ENCODE peak calls at places on chromosomes 6 and 20, in eight cellular contexts. R is anterior cingulate cortex; C is pons; Z is activated T-cell treated with anti-CD3 and anti-CD28 coated beads, Interleukin-2, amount 50 U/mL, for 72 hours; V is A673; G is T-helper 2 cell; I is right atrium auricular region; E is iris pigment epithelial cell. W is an unnamed sample.

GRCh38 chr20:54624701-54625472 is 149.5 kb downstream of the DOK5 start:
- DNase-seq in R (no peak), C (peak; percentile 98), Z (no peak), V (peak; percentile 55), G (no peak), I (no peak), E (no peak), W (peak; percentile 22)

GRCh38 chr6:27770724-27771123 is 141.5 kb downstream of the OR2B2 start:
- DNase-seq in R (no peak), C (no peak), Z (no peak), V (no peak), G (no peak), I (no peak), E (no peak), W (no peak)

GRCh38 chr6:106692112-106692822 is 62.9 kb downstream of the QRSL1 start:
- DNase-seq in R (no peak), C (peak; percentile 22), Z (no peak), V (peak; percentile 51), G (no peak), I (no peak), E (peak; percentile 30), W (no peak)

GRCh38 chr6:133707456-133707855 is 181.5 kb upstream of the TCF21 start:
- DNase-seq in R (no peak), C (peak; percentile 8), Z (peak; percentile 3), V (peak; percentile 14), G (no peak), I (no peak), E (peak; percentile 98), W (peak; percentile 98)

GRCh38 chr6:119493980-119494379 is 144.4 kb upstream of the MAN1A1 start:
- DNase-seq in R (no peak), C (no peak), Z (no peak), V (no peak), G (no peak), I (no peak), E (no peak), W (no peak)

GRCh38 chr6:37024665-37025337 is 19.3 kb downstream of the FGD2 start:
- DNase-seq in R (no peak), C (no peak), Z (peak; percentile 74), V (peak; percentile 27), G (no peak), I (no peak), E (no peak), W (no peak)

GRCh38 chr20:64168381-64169088 is 4.3 kb downstream of the MYT1 start:
- DNase-seq in R (no peak), C (no peak), Z (no peak), V (no peak), G (no peak), I (no peak), E (no peak), W (peak; percentile 93)

GRCh38 chr6:90479603-90479926 is 107.3 kb downstream of the MAP3K7 start:
- DNase-seq in R (no peak), C (no peak), Z (no peak), V (no peak), G (no peak), I (no peak), E (no peak), W (no peak)

GRCh38 chr20:7161690-7162089 is 394.2 kb downstream of the BMP2 start:
- DNase-seq in R (no peak), C (peak; percentile 3), Z (no peak), V (peak; percentile 2), G (no peak), I (no peak), E (peak; percentile 43), W (peak; percentile 1)

GRCh38 chr6:108565893-108566292 is 5.2 kb downstream of the FOXO3 start:
- DNase-seq in R (no peak), C (peak; percentile 84), Z (no peak), V (no peak), G (no peak), I (peak; percentile 79), E (peak; percentile 84), W (no peak)

GRCh38 chr6:132614554-132614953 is 9.5 kb downstream of the TAAR2 start:
- DNase-seq in R (no peak), C (no peak), Z (no peak), V (no peak), G (no peak), I (no peak), E (no peak), W (no peak)

GRCh38 chr20:38730167-38730988 is 6.1 kb downstream of the SLC32A1 start:
- DNase-seq in R (no peak), C (no peak), Z (peak; percentile 5), V (no peak), G (no peak), I (no peak), E (no peak), W (no peak)

GRCh38 chr6:36727491-36728021 is 29.9 kb downstream of the RAB44 start:
- DNase-seq in R (no peak), C (no peak), Z (no peak), V (no peak), G (no peak), I (no peak), E (peak; percentile 43), W (no peak)

GRCh38 chr20:8735674-8736073 is 333.2 kb upstream of the PLCB4 start:
- DNase-seq in R (no peak), C (no peak), Z (no peak), V (no peak), G (no peak), I (no peak), E (no peak), W (no peak)

W was measured in cerebellar cortex.